ENCODE peak calls at places on chromosome 19, in five cellular contexts. One of them, this sample, is unnamed.
A peak's percentile ranks its signal among the peaks of the same experiment; 100 is the strongest.

GRCh38 chr19:32605544-32605943 is 24.6 kb downstream of the PDCD5 start:
- DNase-seq in activated T-cell treated with anti-CD3 and anti-CD28 coated beads, Interleukin-2, amount 50 U/mL, for 72 hours: no peak
- DNase-seq in cardiac muscle cell: no peak
- DNase-seq in AG08395: no peak
- DNase-seq in foreskin fibroblast: no peak
- DNase-seq in this sample: no peak

GRCh38 chr19:48133094-48133493 is 22.5 kb upstream of the PLA2G4C start:
- DNase-seq in cardiac muscle cell: no peak
- DNase-seq in foreskin fibroblast: no peak
- DNase-seq in activated T-cell treated with anti-CD3 and anti-CD28 coated beads, Interleukin-2, amount 50 U/mL, for 72 hours: no peak
- DNase-seq in AG08395: no peak
- DNase-seq in this sample: no peak

GRCh38 chr19:47730910-47731309 is 14.4 kb upstream of the NOP53 start:
- DNase-seq in foreskin fibroblast: no peak
- DNase-seq in cardiac muscle cell: no peak
- DNase-seq in AG08395: no peak
- DNase-seq in activated T-cell treated with anti-CD3 and anti-CD28 coated beads, Interleukin-2, amount 50 U/mL, for 72 hours: no peak
- DNase-seq in this sample: no peak

GRCh38 chr19:7668842-7669241 is at the start of gene RETN:
- DNase-seq in AG08395: no peak
- DNase-seq in foreskin fibroblast: no peak
- DNase-seq in activated T-cell treated with anti-CD3 and anti-CD28 coated beads, Interleukin-2, amount 50 U/mL, for 72 hours: no peak
- DNase-seq in cardiac muscle cell: no peak
- DNase-seq in this sample: no peak

GRCh38 chr19:39356647-39357046 is 14.4 kb downstream of the SAMD4B start:
- DNase-seq in foreskin fibroblast: no peak
- DNase-seq in activated T-cell treated with anti-CD3 and anti-CD28 coated beads, Interleukin-2, amount 50 U/mL, for 72 hours: no peak
- DNase-seq in AG08395: no peak
- DNase-seq in cardiac muscle cell: no peak
- DNase-seq in this sample: no peak

GRCh38 chr19:49403404-49404187 is 15.5 kb downstream of the KASH5 start:
- DNase-seq in AG08395: no peak
- DNase-seq in cardiac muscle cell: peak; percentile 84
- DNase-seq in activated T-cell treated with anti-CD3 and anti-CD28 coated beads, Interleukin-2, amount 50 U/mL, for 72 hours: no peak
- DNase-seq in foreskin fibroblast: no peak
- DNase-seq in this sample: no peak

GRCh38 chr19:48556163-48556562 is 4.2 kb downstream of the SULT2B1 start:
- DNase-seq in AG08395: peak; percentile 72
- DNase-seq in activated T-cell treated with anti-CD3 and anti-CD28 coated beads, Interleukin-2, amount 50 U/mL, for 72 hours: no peak
- DNase-seq in cardiac muscle cell: no peak
- DNase-seq in foreskin fibroblast: peak; percentile 82
- DNase-seq in this sample: no peak

GRCh38 chr19:5693195-5694166 is 3.4 kb downstream of the RPL36 start:
- DNase-seq in cardiac muscle cell: no peak
- DNase-seq in activated T-cell treated with anti-CD3 and anti-CD28 coated beads, Interleukin-2, amount 50 U/mL, for 72 hours: no peak
- DNase-seq in AG08395: no peak
- DNase-seq in foreskin fibroblast: no peak
- DNase-seq in this sample: no peak

GRCh38 chr19:46714523-46715106 is 2.3 kb downstream of the PRKD2 start:
- DNase-seq in AG08395: peak; percentile 10
- DNase-seq in activated T-cell treated with anti-CD3 and anti-CD28 coated beads, Interleukin-2, amount 50 U/mL, for 72 hours: peak; percentile 76
- DNase-seq in cardiac muscle cell: no peak
- DNase-seq in foreskin fibroblast: no peak
- DNase-seq in this sample: no peak

GRCh38 chr19:54506079-54506478 is 3.4 kb downstream of the LAIR2 start:
- DNase-seq in cardiac muscle cell: no peak
- DNase-seq in AG08395: no peak
- DNase-seq in foreskin fibroblast: no peak
- DNase-seq in activated T-cell treated with anti-CD3 and anti-CD28 coated beads, Interleukin-2, amount 50 U/mL, for 72 hours: no peak
- DNase-seq in this sample: no peak

GRCh38 chr19:52941941-52942370 is 18.7 kb upstream of the ZNF888 start:
- DNase-seq in cardiac muscle cell: peak; percentile 22
- DNase-seq in AG08395: peak; percentile 10
- DNase-seq in activated T-cell treated with anti-CD3 and anti-CD28 coated beads, Interleukin-2, amount 50 U/mL, for 72 hours: peak; percentile 9
- DNase-seq in foreskin fibroblast: peak; percentile 55
- DNase-seq in this sample: no peak

GRCh38 chr19:18379803-18380747 is 5.9 kb upstream of the GDF15 start:
- DNase-seq in foreskin fibroblast: peak; percentile 98
- DNase-seq in cardiac muscle cell: no peak
- DNase-seq in AG08395: peak; percentile 92
- DNase-seq in activated T-cell treated with anti-CD3 and anti-CD28 coated beads, Interleukin-2, amount 50 U/mL, for 72 hours: no peak
- DNase-seq in this sample: no peak

GRCh38 chr19:14450168-14450874 is 17.2 kb downstream of the PKN1 start:
- DNase-seq in cardiac muscle cell: no peak
- DNase-seq in activated T-cell treated with anti-CD3 and anti-CD28 coated beads, Interleukin-2, amount 50 U/mL, for 72 hours: peak; percentile 74
- DNase-seq in foreskin fibroblast: peak; percentile 60
- DNase-seq in AG08395: peak; percentile 58
- DNase-seq in this sample: no peak

GRCh38 chr19:3068071-3068470 is 5.8 kb upstream of the TLE5 start:
- DNase-seq in cardiac muscle cell: no peak
- DNase-seq in foreskin fibroblast: no peak
- DNase-seq in AG08395: no peak
- DNase-seq in activated T-cell treated with anti-CD3 and anti-CD28 coated beads, Interleukin-2, amount 50 U/mL, for 72 hours: no peak
- DNase-seq in this sample: no peak

GRCh38 chr19:6232567-6232966 is 47.2 kb downstream of the MLLT1 start:
- DNase-seq in activated T-cell treated with anti-CD3 and anti-CD28 coated beads, Interleukin-2, amount 50 U/mL, for 72 hours: no peak
- DNase-seq in AG08395: peak; percentile 69
- DNase-seq in foreskin fibroblast: peak; percentile 84
- DNase-seq in cardiac muscle cell: no peak
- DNase-seq in this sample: no peak

GRCh38 chr19:40442328-40443130 is 1.6 kb downstream of the SERTAD3 start:
- DNase-seq in cardiac muscle cell: no peak
- DNase-seq in foreskin fibroblast: no peak
- DNase-seq in AG08395: no peak
- DNase-seq in activated T-cell treated with anti-CD3 and anti-CD28 coated beads, Interleukin-2, amount 50 U/mL, for 72 hours: no peak
- DNase-seq in this sample: no peak

GRCh38 chr19:2613507-2614295 is 88.8 kb downstream of the GNG7 start:
- DNase-seq in foreskin fibroblast: peak; percentile 71
- DNase-seq in activated T-cell treated with anti-CD3 and anti-CD28 coated beads, Interleukin-2, amount 50 U/mL, for 72 hours: peak; percentile 56
- DNase-seq in cardiac muscle cell: peak; percentile 53
- DNase-seq in AG08395: peak; percentile 52
- DNase-seq in this sample: no peak

GRCh38 chr19:35476149-35476548 is 14.1 kb downstream of the KRTDAP start:
- DNase-seq in cardiac muscle cell: no peak
- DNase-seq in foreskin fibroblast: no peak
- DNase-seq in activated T-cell treated with anti-CD3 and anti-CD28 coated beads, Interleukin-2, amount 50 U/mL, for 72 hours: peak; percentile 23
- DNase-seq in AG08395: no peak
- DNase-seq in this sample: no peak

GRCh38 chr19:47699360-47699917 is 13.8 kb upstream of the EHD2 start:
- DNase-seq in cardiac muscle cell: peak; percentile 60
- DNase-seq in activated T-cell treated with anti-CD3 and anti-CD28 coated beads, Interleukin-2, amount 50 U/mL, for 72 hours: peak; percentile 69
- DNase-seq in foreskin fibroblast: peak; percentile 58
- DNase-seq in AG08395: peak; percentile 68
- DNase-seq in this sample: peak; percentile 37

GRCh38 chr19:51564791-51565190 is 6.3 kb upstream of the ZNF175 start:
- DNase-seq in cardiac muscle cell: no peak
- DNase-seq in foreskin fibroblast: no peak
- DNase-seq in AG08395: no peak
- DNase-seq in activated T-cell treated with anti-CD3 and anti-CD28 coated beads, Interleukin-2, amount 50 U/mL, for 72 hours: no peak
- DNase-seq in this sample: no peak

GRCh38 chr19:14383898-14384669 is 2.8 kb downstream of the ADGRE5 start:
- DNase-seq in cardiac muscle cell: no peak
- DNase-seq in AG08395: peak; percentile 86
- DNase-seq in activated T-cell treated with anti-CD3 and anti-CD28 coated beads, Interleukin-2, amount 50 U/mL, for 72 hours: peak; percentile 75
- DNase-seq in foreskin fibroblast: peak; percentile 73
- DNase-seq in this sample: no peak

GRCh38 chr19:45339629-45340028 is 921 bp upstream of the KLC3 start:
- DNase-seq in foreskin fibroblast: no peak
- DNase-seq in AG08395: no peak
- DNase-seq in cardiac muscle cell: no peak
- DNase-seq in activated T-cell treated with anti-CD3 and anti-CD28 coated beads, Interleukin-2, amount 50 U/mL, for 72 hours: no peak
- DNase-seq in this sample: no peak

GRCh38 chr19:5436948-5437306 is 18.3 kb upstream of the ZNRF4 start:
- DNase-seq in activated T-cell treated with anti-CD3 and anti-CD28 coated beads, Interleukin-2, amount 50 U/mL, for 72 hours: no peak
- DNase-seq in foreskin fibroblast: no peak
- DNase-seq in cardiac muscle cell: no peak
- DNase-seq in AG08395: no peak
- DNase-seq in this sample: no peak

GRCh38 chr19:49799798-49800376 is 13.2 kb downstream of the FUZ start:
- DNase-seq in foreskin fibroblast: no peak
- DNase-seq in AG08395: no peak
- DNase-seq in activated T-cell treated with anti-CD3 and anti-CD28 coated beads, Interleukin-2, amount 50 U/mL, for 72 hours: no peak
- DNase-seq in cardiac muscle cell: no peak
- DNase-seq in this sample: no peak

GRCh38 chr19:2337329-2337707 is 8.8 kb downstream of the SPPL2B start:
- DNase-seq in foreskin fibroblast: peak; percentile 85
- DNase-seq in AG08395: no peak
- DNase-seq in cardiac muscle cell: peak; percentile 45
- DNase-seq in activated T-cell treated with anti-CD3 and anti-CD28 coated beads, Interleukin-2, amount 50 U/mL, for 72 hours: no peak
- DNase-seq in this sample: peak; percentile 52

GRCh38 chr19:46963093-46963734 is 56.4 kb upstream of the NPAS1 start:
- DNase-seq in AG08395: peak; percentile 80
- DNase-seq in foreskin fibroblast: peak; percentile 93
- DNase-seq in cardiac muscle cell: no peak
- DNase-seq in activated T-cell treated with anti-CD3 and anti-CD28 coated beads, Interleukin-2, amount 50 U/mL, for 72 hours: peak; percentile 18
- DNase-seq in this sample: no peak

GRCh38 chr19:38788478-38789243 is at the start of gene LGALS7B:
- DNase-seq in cardiac muscle cell: no peak
- DNase-seq in foreskin fibroblast: no peak
- DNase-seq in AG08395: no peak
- DNase-seq in activated T-cell treated with anti-CD3 and anti-CD28 coated beads, Interleukin-2, amount 50 U/mL, for 72 hours: no peak
- DNase-seq in this sample: no peak

GRCh38 chr19:3503036-3503572 is 2.6 kb upstream of the DOHH start:
- DNase-seq in activated T-cell treated with anti-CD3 and anti-CD28 coated beads, Interleukin-2, amount 50 U/mL, for 72 hours: no peak
- DNase-seq in foreskin fibroblast: no peak
- DNase-seq in AG08395: no peak
- DNase-seq in cardiac muscle cell: no peak
- DNase-seq in this sample: no peak

GRCh38 chr19:4229179-4229931 is at the start of gene EBI3:
- DNase-seq in activated T-cell treated with anti-CD3 and anti-CD28 coated beads, Interleukin-2, amount 50 U/mL, for 72 hours: peak; percentile 88
- DNase-seq in cardiac muscle cell: peak; percentile 21
- DNase-seq in foreskin fibroblast: peak; percentile 66
- DNase-seq in AG08395: no peak
- DNase-seq in this sample: no peak

GRCh38 chr19:6967962-6968361 is 53.3 kb downstream of the MBD3L2B start:
- DNase-seq in foreskin fibroblast: no peak
- DNase-seq in activated T-cell treated with anti-CD3 and anti-CD28 coated beads, Interleukin-2, amount 50 U/mL, for 72 hours: no peak
- DNase-seq in AG08395: no peak
- DNase-seq in cardiac muscle cell: no peak
- DNase-seq in this sample: no peak

GRCh38 chr19:3599776-3600183 is 6.9 kb downstream of the TBXA2R start:
- DNase-seq in AG08395: no peak
- DNase-seq in cardiac muscle cell: no peak
- DNase-seq in foreskin fibroblast: no peak
- DNase-seq in activated T-cell treated with anti-CD3 and anti-CD28 coated beads, Interleukin-2, amount 50 U/mL, for 72 hours: no peak
- DNase-seq in this sample: no peak

GRCh38 chr19:5130371-5131030 is 161.6 kb downstream of the KDM4B start:
- DNase-seq in activated T-cell treated with anti-CD3 and anti-CD28 coated beads, Interleukin-2, amount 50 U/mL, for 72 hours: peak; percentile 54
- DNase-seq in foreskin fibroblast: no peak
- DNase-seq in AG08395: no peak
- DNase-seq in cardiac muscle cell: no peak
- DNase-seq in this sample: no peak

GRCh38 chr19:5534787-5535586 is 32.8 kb downstream of the TINCR start:
- DNase-seq in cardiac muscle cell: no peak
- DNase-seq in foreskin fibroblast: peak; percentile 26
- DNase-seq in AG08395: no peak
- DNase-seq in activated T-cell treated with anti-CD3 and anti-CD28 coated beads, Interleukin-2, amount 50 U/mL, for 72 hours: peak; percentile 6
- DNase-seq in this sample: no peak

GRCh38 chr19:48501446-48501960 is 10.1 kb downstream of the LMTK3 start:
- DNase-seq in AG08395: no peak
- DNase-seq in activated T-cell treated with anti-CD3 and anti-CD28 coated beads, Interleukin-2, amount 50 U/mL, for 72 hours: peak; percentile 73
- DNase-seq in foreskin fibroblast: no peak
- DNase-seq in cardiac muscle cell: no peak
- DNase-seq in this sample: no peak

GRCh38 chr19:48489608-48490216 is 20.5 kb downstream of the CYTH2 start:
- DNase-seq in activated T-cell treated with anti-CD3 and anti-CD28 coated beads, Interleukin-2, amount 50 U/mL, for 72 hours: peak; percentile 85
- DNase-seq in foreskin fibroblast: peak; percentile 76
- DNase-seq in AG08395: peak; percentile 77
- DNase-seq in cardiac muscle cell: peak; percentile 83
- DNase-seq in this sample: no peak

This sample was measured in neuronal stem cell.